ENCODE peak calls at places on chromosomes 1 and 21, in six cellular contexts. Z is fibroblast of pulmonary artery; G is adrenal gland; H is OCI-LY7; W is right lobe of liver; V is CD4-positive, alpha-beta T cell. X is an unnamed sample.

GRCh38 chr1:103284270-103284669 is 175.9 kb upstream of the COL11A1 start:
- DNase-seq in G (no peak), V (no peak), H (no peak), W (no peak), Z (peak; percentile 7), X (no peak)

GRCh38 chr1:77056525-77056924 is 162.7 kb downstream of the PIGK start:
- DNase-seq in G (no peak), W (no peak), Z (no peak), H (no peak), V (no peak), X (no peak)

GRCh38 chr1:55813619-55814018 is 598.5 kb upstream of the USP24 start:
- DNase-seq in W (peak; percentile 86), G (peak; percentile 65), H (no peak), V (no peak), Z (peak; percentile 96), X (no peak)

GRCh38 chr1:42504535-42505128 is 41.5 kb downstream of the CCDC30 start:
- DNase-seq in G (no peak), Z (no peak), H (peak; percentile 3), W (no peak), V (no peak), X (no peak)

GRCh38 chr1:19723874-19724273 is 59.2 kb downstream of the HTR6 start:
- DNase-seq in H (no peak), W (no peak), G (no peak), V (no peak), Z (no peak), X (no peak)

GRCh38 chr1:38870996-38871395 is 2.2 kb downstream of the MYCBP start:
- DNase-seq in V (no peak), W (no peak), Z (no peak), G (no peak), H (no peak), X (no peak)

GRCh38 chr1:208031316-208031931 is 120.5 kb upstream of the CD34 start:
- DNase-seq in Z (no peak), H (no peak), G (no peak), V (no peak), W (no peak), X (no peak)

GRCh38 chr1:89574621-89575020 is 50.0 kb downstream of the LRRC8B start:
- DNase-seq in H (no peak), V (no peak), Z (no peak), G (no peak), W (no peak), X (no peak)

GRCh38 chr1:15272009-15272781 is 25.2 kb downstream of the FHAD1 start:
- DNase-seq in Z (peak; percentile 81), G (peak; percentile 85), H (peak; percentile 26), W (no peak), V (no peak), X (peak; percentile 27)

GRCh38 chr1:7299329-7299799 is 471.7 kb upstream of the VAMP3 start:
- DNase-seq in Z (peak; percentile 93), G (peak; percentile 76), H (no peak), W (no peak), V (no peak), X (no peak)

GRCh38 chr1:43317817-43318471 is 17.2 kb downstream of the TIE1 start:
- DNase-seq in W (no peak), G (no peak), H (no peak), Z (no peak), V (no peak), X (no peak)

GRCh38 chr1:91730781-91731732 is 154.9 kb downstream of the TGFBR3 start:
- DNase-seq in V (no peak), Z (peak; percentile 79), H (no peak), G (peak; percentile 96), W (peak; percentile 82), X (no peak)

GRCh38 chr21:36932417-36932816 is 34.1 kb downstream of the HLCS start:
- DNase-seq in Z (no peak), G (no peak), H (no peak), V (no peak), W (no peak), X (no peak)

GRCh38 chr1:43492816-43493215 is 37.9 kb upstream of the PTPRF start:
- DNase-seq in H (no peak), W (no peak), V (no peak), G (no peak), Z (peak; percentile 28), X (no peak)

GRCh38 chr1:153790282-153790995 is 15.2 kb downstream of the SLC27A3 start:
- DNase-seq in H (no peak), G (peak; percentile 87), W (peak; percentile 61), V (no peak), Z (peak; percentile 93), X (no peak)

GRCh38 chr1:226438007-226438406 is 30.1 kb upstream of the PARP1 start:
- DNase-seq in W (no peak), G (no peak), H (no peak), Z (peak; percentile 23), V (no peak), X (no peak)

GRCh38 chr1:34164510-34165381 is at the start of gene CSMD2:
- DNase-seq in G (peak; percentile 55), H (no peak), V (no peak), W (peak; percentile 56), Z (peak; percentile 22), X (peak; percentile 42)

GRCh38 chr1:41874903-41875411 is 43.8 kb downstream of the HIVEP3 start:
- DNase-seq in G (no peak), W (no peak), Z (no peak), H (no peak), V (no peak), X (no peak)

GRCh38 chr1:31409946-31410858 is 2.8 kb upstream of the SERINC2 start:
- DNase-seq in H (no peak), W (no peak), V (no peak), Z (no peak), G (peak; percentile 90), X (no peak)

GRCh38 chr1:152506899-152507498 is 3.6 kb upstream of the LCE5A start:
- DNase-seq in Z (no peak), V (no peak), W (no peak), G (no peak), H (no peak), X (no peak)

GRCh38 chr1:4962836-4963235 is 308.4 kb downstream of the AJAP1 start:
- DNase-seq in H (no peak), V (no peak), W (no peak), Z (no peak), G (no peak), X (no peak)

GRCh38 chr21:41210405-41211040 is 42.6 kb downstream of the BACE2 start:
- DNase-seq in G (no peak), Z (peak; percentile 16), V (no peak), H (no peak), W (no peak), X (no peak)

GRCh38 chr1:247228133-247228532 is 27.7 kb upstream of the VN1R5 start:
- DNase-seq in V (no peak), Z (peak; percentile 31), G (no peak), W (no peak), H (no peak), X (no peak)

GRCh38 chr1:157105988-157106812 is 6.6 kb upstream of the ETV3L start:
- DNase-seq in G (peak; percentile 49), H (no peak), W (no peak), V (no peak), Z (peak; percentile 68), X (no peak)

DNA sequence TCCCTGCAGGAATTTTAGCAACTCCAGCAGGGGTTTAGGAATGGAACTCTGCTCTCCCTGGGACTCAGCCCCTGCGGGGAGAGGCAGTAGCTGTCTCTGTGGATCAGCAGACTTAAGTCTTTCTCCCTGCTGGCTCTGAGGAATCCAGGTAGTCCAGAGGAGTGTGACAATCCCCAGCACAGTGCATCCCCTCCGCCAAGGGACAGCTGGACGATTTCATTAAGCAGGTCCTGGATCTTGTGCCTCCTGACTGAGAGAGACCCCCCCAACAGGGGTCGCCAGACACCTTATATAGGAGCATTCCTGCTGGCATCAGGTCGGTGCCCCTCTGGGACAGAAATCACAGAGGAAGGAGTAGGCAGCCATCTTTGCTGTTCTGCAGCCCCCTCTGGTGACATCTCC is 30.6 kb downstream of the AKT3 start:
- DNase-seq in Z (no peak), H (no peak), W (no peak), G (no peak), V (no peak), X (no peak)
- TF ChIP-seq CTCF in Z (no peak), H (no peak), W (no peak), G (no peak), V (no peak), X (no peak)

GRCh38 chr1:234978397-234979291 is 150.0 kb downstream of the TOMM20 start:
- DNase-seq in H (peak; percentile 94), G (peak; percentile 86), Z (peak; percentile 80), W (peak; percentile 88), V (peak; percentile 46), X (no peak)
- TF ChIP-seq CTCF in H (peak; percentile 63), G (no peak), Z (no peak), W (no peak), V (peak; percentile 18), X (no peak)

GRCh38 chr21:31509108-31510017 is 150.1 kb upstream of the SOD1 start:
- DNase-seq in G (no peak), V (peak; percentile 45), Z (peak; percentile 14), H (peak; percentile 64), W (no peak), X (no peak)
- TF ChIP-seq CTCF in G (no peak), V (peak; percentile 53), Z (peak; percentile 7), H (peak; percentile 86), W (no peak), X (peak; percentile 26)

GRCh38 chr1:93443456-93443855 is 4.5 kb upstream of the FNBP1L start:
- DNase-seq in G (no peak), V (no peak), H (no peak), Z (no peak), W (no peak), X (no peak)
- TF ChIP-seq CTCF in G (no peak), V (no peak), H (no peak), Z (no peak), W (no peak), X (no peak)

GRCh38 chr1:166839600-166840308 is 479 bp downstream of the POGK start:
- DNase-seq in W (peak; percentile 69), Z (peak; percentile 16), V (peak; percentile 38), G (peak; percentile 70), H (peak; percentile 64), X (peak; percentile 23)
- TF ChIP-seq CTCF in W (no peak), Z (peak; percentile 21), V (no peak), G (no peak), H (peak; percentile 50), X (peak; percentile 42)

DNA sequence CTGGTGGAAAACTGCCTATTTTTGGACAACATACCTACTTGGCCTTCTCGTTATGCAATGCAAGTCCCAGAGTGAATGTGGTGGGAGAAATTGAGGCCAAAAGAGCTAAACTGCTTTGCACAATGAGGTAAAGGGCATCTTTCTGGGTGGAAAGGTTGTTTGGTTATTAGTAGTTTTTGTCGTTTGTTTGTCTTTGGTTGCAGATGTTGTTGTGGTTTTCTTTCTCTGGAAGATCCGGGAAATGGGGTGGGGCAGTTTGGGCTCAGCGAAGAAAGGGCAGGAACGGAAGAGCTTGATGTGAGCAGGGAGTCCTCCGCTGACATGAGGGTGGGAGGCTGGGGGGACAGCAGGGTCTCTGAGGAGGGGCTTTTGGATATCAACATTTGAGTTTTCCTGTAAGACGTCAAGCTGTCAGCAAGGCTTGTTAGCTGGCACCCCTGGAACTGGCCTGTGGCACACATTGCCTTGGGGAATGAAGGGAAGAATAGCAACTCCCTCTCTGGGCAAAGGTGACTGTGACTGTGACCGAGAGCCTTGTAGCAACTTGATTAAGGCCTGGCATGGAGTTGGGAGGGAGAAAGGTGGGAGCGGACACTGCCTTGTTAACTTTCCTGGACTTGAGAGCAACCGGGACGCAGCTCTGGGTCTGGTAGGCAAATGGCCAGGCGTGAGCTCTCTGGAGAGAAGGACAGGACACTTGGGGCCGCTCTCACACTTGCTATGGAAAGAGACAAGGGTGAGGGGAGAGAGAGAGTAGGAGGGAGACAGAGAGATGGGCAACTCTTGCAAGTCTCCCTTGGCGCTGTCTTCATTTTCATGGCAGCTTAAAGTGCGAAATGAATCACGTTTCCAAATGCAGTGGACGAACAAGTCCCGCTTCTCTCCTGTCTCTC is 15.4 kb upstream of the OPRD1 start:
- DNase-seq in G (no peak), V (no peak), H (no peak), Z (no peak), W (no peak), X (no peak)
- TF ChIP-seq CTCF in G (no peak), V (no peak), H (no peak), Z (no peak), W (no peak), X (no peak)

X was measured in progenitor cell of endocrine pancreas.